ENCODE peak calls at places on chromosomes 4 and X, in four cellular contexts. One of them, this sample, is unnamed.

GRCh38 chrX:102067966-102068723 is 57.3 kb upstream of the TCEAL2 start:
- DNase-seq in GM12878: peak; percentile 1
- DNase-seq in HepG2: peak; percentile 1
- DNase-seq in K562: no peak
- DNase-seq in this sample: no peak

GRCh38 chr4:173151496-173151895 is 17.1 kb upstream of the GALNT7 start:
- DNase-seq in GM12878: no peak
- DNase-seq in HepG2: no peak
- DNase-seq in K562: no peak
- DNase-seq in this sample: no peak

GRCh38 chr4:168484626-168485025 is 4.3 kb upstream of the DDX60L start:
- DNase-seq in GM12878: no peak
- DNase-seq in HepG2: no peak
- DNase-seq in K562: no peak
- DNase-seq in this sample: no peak

GRCh38 chr4:39975488-39976089 is 2.1 kb downstream of the PDS5A start:
- DNase-seq in GM12878: no peak
- DNase-seq in HepG2: no peak
- DNase-seq in K562: peak; percentile 1
- DNase-seq in this sample: no peak

GRCh38 chrX:139892512-139892911 is 40.3 kb downstream of the ATP11C start:
- DNase-seq in GM12878: peak; percentile 20
- DNase-seq in HepG2: no peak
- DNase-seq in K562: no peak
- DNase-seq in this sample: no peak

GRCh38 chr4:72442715-72443114 is 126.3 kb downstream of the ADAMTS3 start:
- DNase-seq in GM12878: no peak
- DNase-seq in HepG2: no peak
- DNase-seq in K562: no peak
- DNase-seq in this sample: no peak

GRCh38 chrX:45758319-45758718 is 557.6 kb upstream of the DIPK2B start:
- DNase-seq in GM12878: peak; percentile 61
- DNase-seq in HepG2: no peak
- DNase-seq in K562: no peak
- DNase-seq in this sample: no peak

GRCh38 chr4:20698382-20698781 is 1.9 kb upstream of the PACRGL start:
- DNase-seq in GM12878: no peak
- DNase-seq in HepG2: no peak
- DNase-seq in K562: no peak
- DNase-seq in this sample: no peak

GRCh38 chrX:48509245-48509590 is 426 bp downstream of the PORCN start:
- DNase-seq in GM12878: no peak
- DNase-seq in HepG2: no peak
- DNase-seq in K562: no peak
- DNase-seq in this sample: no peak

GRCh38 chr4:176949022-176949421 is 156.3 kb upstream of the VEGFC start:
- DNase-seq in GM12878: no peak
- DNase-seq in HepG2: no peak
- DNase-seq in K562: no peak
- DNase-seq in this sample: no peak

GRCh38 chrX:125205918-125206665 is 113.6 kb upstream of the TEX13C start:
- DNase-seq in GM12878: no peak
- DNase-seq in HepG2: no peak
- DNase-seq in K562: no peak
- DNase-seq in this sample: peak; percentile 36

GRCh38 chrX:72142094-72142843 is 10.6 kb upstream of the RTL5 start:
- DNase-seq in GM12878: no peak
- DNase-seq in HepG2: no peak
- DNase-seq in K562: no peak
- DNase-seq in this sample: no peak

GRCh38 chrX:10015711-10016515 is 48.8 kb downstream of the CLDN34 start:
- DNase-seq in GM12878: no peak
- DNase-seq in HepG2: no peak
- DNase-seq in K562: peak; percentile 10
- DNase-seq in this sample: peak; percentile 46

GRCh38 chr4:80989921-80990544 is 40.5 kb upstream of the BMP3 start:
- DNase-seq in GM12878: peak; percentile 26
- DNase-seq in HepG2: peak; percentile 40
- DNase-seq in K562: peak; percentile 22
- DNase-seq in this sample: no peak
- TF ChIP-seq CBFB in GM12878: no peak
- TF ChIP-seq CBFB in HepG2: no peak
- TF ChIP-seq CBFB in K562: no peak
- TF ChIP-seq CBFB in this sample: no peak

GRCh38 chrX:3326721-3327120 is 19.7 kb downstream of the MXRA5 start:
- DNase-seq in GM12878: no peak
- DNase-seq in HepG2: no peak
- DNase-seq in K562: no peak
- DNase-seq in this sample: no peak
- TF ChIP-seq CBFB in GM12878: no peak
- TF ChIP-seq CBFB in HepG2: no peak
- TF ChIP-seq CBFB in K562: no peak
- TF ChIP-seq CBFB in this sample: no peak

DNA sequence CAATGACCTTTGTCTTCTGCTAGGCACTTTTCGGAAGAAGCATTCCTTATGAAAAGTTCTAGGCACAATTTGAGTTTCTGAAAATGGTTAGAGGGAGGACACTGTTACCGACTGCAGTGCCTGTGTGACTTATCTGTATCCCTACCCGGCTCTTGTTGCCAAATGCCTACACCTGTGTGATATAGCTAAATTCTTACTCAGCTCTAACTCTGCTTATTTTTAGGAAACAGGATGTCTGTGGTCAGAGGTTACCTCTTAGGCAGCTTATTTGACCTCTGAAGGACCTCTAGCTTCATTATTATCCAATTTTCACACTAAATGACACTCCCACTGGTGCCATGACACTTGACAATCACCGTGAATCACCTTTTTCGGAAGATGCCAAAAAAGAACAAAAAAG is 561.1 kb upstream of the SMIM31 start:
- DNase-seq in GM12878: no peak
- DNase-seq in HepG2: no peak
- DNase-seq in K562: no peak
- DNase-seq in this sample: no peak
- TF ChIP-seq CBFB in GM12878: no peak
- TF ChIP-seq CBFB in HepG2: no peak
- TF ChIP-seq CBFB in K562: no peak
- TF ChIP-seq CBFB in this sample: no peak

DNA sequence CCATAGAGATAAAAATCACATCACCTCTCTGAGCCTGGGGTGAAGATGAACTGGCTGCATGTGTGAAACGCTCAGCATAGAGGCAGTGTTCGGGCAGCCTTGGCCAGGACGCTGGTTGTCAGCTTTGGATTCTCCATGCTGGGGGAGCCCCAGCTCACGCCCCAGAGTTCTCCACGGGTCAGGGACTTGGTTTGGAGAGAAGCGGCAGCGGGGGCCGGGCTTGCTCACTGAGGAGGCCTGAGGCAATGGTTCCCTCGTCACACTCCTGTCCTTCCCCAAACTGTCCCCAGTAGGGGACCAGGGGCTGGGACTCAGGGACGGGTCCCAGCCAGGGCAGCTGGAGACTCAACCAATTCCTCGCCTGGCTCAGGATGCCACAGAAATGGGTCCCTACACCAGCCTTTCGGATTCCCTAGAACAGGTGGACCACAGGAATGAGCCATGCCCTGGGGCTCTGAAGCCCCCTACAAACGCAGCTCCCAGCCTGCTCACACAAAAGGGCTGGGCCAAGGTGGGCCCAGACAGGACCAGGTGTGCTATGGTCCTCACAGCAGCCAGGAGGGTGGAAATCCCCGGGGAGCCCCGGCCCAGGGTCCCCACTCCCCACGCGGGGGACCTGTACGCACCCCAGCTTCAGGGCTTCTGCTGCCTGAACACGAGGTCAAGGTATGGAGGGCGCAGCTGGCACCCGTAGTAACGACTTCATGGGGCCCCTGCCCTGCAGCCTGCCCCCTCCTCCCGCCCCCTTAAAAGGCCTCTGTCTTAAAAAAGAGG is 1.4 kb downstream of the MXD4 start:
- DNase-seq in GM12878: no peak
- DNase-seq in HepG2: no peak
- DNase-seq in K562: no peak
- DNase-seq in this sample: peak; percentile 10
- TF ChIP-seq CBFB in GM12878: no peak
- TF ChIP-seq CBFB in HepG2: no peak
- TF ChIP-seq CBFB in K562: no peak
- TF ChIP-seq CBFB in this sample: no peak

GRCh38 chr4:156584100-156584499 is 387.5 kb downstream of the PDGFC start:
- DNase-seq in GM12878: no peak
- DNase-seq in HepG2: no peak
- DNase-seq in K562: no peak
- DNase-seq in this sample: no peak
- TF ChIP-seq CBFB in GM12878: no peak
- TF ChIP-seq CBFB in HepG2: no peak
- TF ChIP-seq CBFB in K562: no peak
- TF ChIP-seq CBFB in this sample: no peak